ENCODE peak calls at places on chromosomes 3 and 15, in ten cellular contexts. J is Peyer's patch, G is fibroblast of lung, A is fibroblast of pulmonary artery, W is choroid plexus epithelial cell, P is IMR-90, K is AG04450, T is DND-41, N is upper lobe of left lung, Y is heart left ventricle. U is an unnamed sample.

GRCh38 chr3:38032328-38032865 is 3.0 kb upstream of the PLCD1 start:
- DNase-seq in N (no peak), K (no peak), Y (peak), J (peak), G (no peak), A (no peak), P (no peak), W (no peak), T (no peak), U (no peak)

GRCh38 chr3:171163724-171164465 is 137.4 kb upstream of the SLC2A2 start:
- DNase-seq in G (no peak), K (no peak), A (no peak), J (no peak), T (no peak), Y (no peak), P (no peak), W (no peak), N (no peak), U (no peak)

GRCh38 chr3:172156309-172156998 is 117.1 kb downstream of the FNDC3B start:
- DNase-seq in T (no peak), P (no peak), Y (no peak), G (no peak), J (no peak), N (no peak), W (no peak), A (no peak), K (no peak), U (no peak)

GRCh38 chr3:158110658-158111018 is 749 bp downstream of the RSRC1 start:
- DNase-seq in W (no peak), N (no peak), G (no peak), Y (no peak), P (no peak), A (no peak), T (no peak), K (no peak), J (no peak), U (no peak)

GRCh38 chr3:32910954-32911353 is 40.5 kb upstream of the CCR4 start:
- DNase-seq in Y (no peak), A (no peak), G (peak), K (no peak), P (no peak), W (peak), N (no peak), T (no peak), J (no peak), U (no peak)

GRCh38 chr15:70020229-70020628 is 77.5 kb downstream of the TLE3 start:
- DNase-seq in P (no peak), W (no peak), G (no peak), N (no peak), J (no peak), A (no peak), T (no peak), K (no peak), Y (no peak), U (no peak)

GRCh38 chr3:196688349-196688748 is 23.7 kb downstream of the CEP19 start:
- DNase-seq in K (peak), T (no peak), W (peak), Y (no peak), A (peak), G (peak), P (peak), N (peak), J (peak), U (no peak)

GRCh38 chr3:104291437-104291851 is 1075.3 kb upstream of the ALCAM start:
- DNase-seq in A (peak), G (peak), J (no peak), Y (no peak), P (no peak), K (no peak), W (peak), T (peak), N (no peak), U (peak)

GRCh38 chr3:25080461-25080860 is 347.6 kb upstream of the RARB start:
- DNase-seq in K (no peak), Y (no peak), T (no peak), W (peak), J (no peak), A (no peak), P (no peak), G (peak), N (no peak), U (no peak)

GRCh38 chr15:80942746-80943565 is 46.7 kb downstream of the MESD start:
- DNase-seq in Y (no peak), N (peak), T (no peak), A (no peak), P (peak), G (no peak), W (no peak), J (no peak), K (no peak), U (no peak)

GRCh38 chr15:52112203-52112750 is 298 bp downstream of the BCL2L10 start:
- DNase-seq in W (no peak), G (no peak), T (no peak), A (no peak), Y (peak), N (peak), P (no peak), J (peak), K (no peak), U (peak)

GRCh38 chr15:78345726-78346125 is 5.6 kb downstream of the CRABP1 start:
- DNase-seq in K (no peak), P (no peak), J (no peak), T (no peak), W (no peak), N (no peak), Y (no peak), A (no peak), G (no peak), U (no peak)

DNA sequence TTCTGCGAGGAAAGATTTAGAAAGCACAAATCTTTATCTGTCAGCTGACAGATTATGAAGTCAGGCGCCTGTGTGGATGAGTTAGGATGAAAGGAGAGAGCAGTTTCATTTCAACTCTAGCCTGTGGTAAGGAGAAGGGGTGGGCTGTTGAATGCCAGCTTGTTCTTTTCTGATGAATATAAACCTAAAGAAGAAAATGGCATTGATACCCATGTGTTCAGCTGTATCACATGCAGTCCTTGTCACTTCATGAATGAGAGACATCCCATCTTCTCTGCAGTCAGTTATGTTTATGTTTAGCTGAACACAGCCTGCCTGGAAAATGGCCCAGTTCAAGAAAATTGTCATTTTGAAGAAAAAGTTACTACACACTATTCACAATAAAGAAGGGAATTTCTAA is 345.7 kb upstream of the RBMS3 start:
- DNase-seq in P (no peak), T (no peak), W (no peak), J (no peak), N (no peak), A (no peak), Y (no peak), G (no peak), K (no peak), U (peak)
- TF ChIP-seq CTCF in P (no peak), T (no peak), W (no peak), J (no peak), N (no peak), A (no peak), Y (no peak), G (no peak), K (no peak), U (no peak)

DNA sequence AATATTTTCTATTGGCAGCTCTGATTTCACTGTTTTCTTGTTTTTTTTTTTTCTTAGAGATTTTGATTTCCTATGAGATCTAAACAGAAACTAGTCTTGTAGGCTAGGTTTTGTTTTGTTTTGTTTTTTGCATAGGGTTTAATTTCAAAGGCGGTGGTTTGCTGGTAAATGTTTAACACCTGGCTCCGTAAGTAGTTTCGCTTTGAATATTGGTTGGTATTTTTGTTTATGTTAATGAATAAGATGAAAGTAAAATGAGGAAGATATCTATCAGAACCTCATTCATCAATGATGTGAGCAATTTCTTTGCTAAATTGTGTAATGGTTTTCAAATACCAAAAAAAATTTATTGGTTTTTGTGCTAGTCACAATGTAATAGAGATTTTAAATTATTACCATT is 39.7 kb upstream of the TM4SF1 start:
- DNase-seq in N (no peak), W (no peak), G (no peak), T (no peak), P (no peak), J (no peak), A (no peak), K (no peak), Y (no peak), U (peak)
- H3K4me3 ChIP-seq in N (no peak), W (no peak), G (no peak), T (no peak), P (no peak), J (no peak), A (no peak), K (no peak), Y (no peak), U (no peak)

DNA sequence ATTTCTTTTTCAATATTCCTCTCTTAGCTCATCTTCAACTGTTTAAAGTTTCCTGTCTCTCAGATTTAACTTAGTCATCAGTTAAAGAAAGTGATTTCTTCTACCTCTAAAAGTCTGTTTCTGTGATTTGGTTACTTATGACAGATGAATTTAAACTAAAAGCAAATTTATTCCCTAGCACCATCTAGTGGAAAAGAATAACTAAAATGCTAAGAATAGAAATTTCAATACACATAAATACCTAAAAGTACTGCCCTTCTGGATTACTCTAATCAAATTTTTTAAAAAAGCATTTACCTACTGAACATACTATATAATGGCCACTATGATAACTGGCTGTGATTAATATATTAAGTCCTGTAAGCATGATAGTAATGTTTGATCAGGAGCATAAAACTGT is 14.0 kb upstream of the ZCWPW2 start:
- DNase-seq in W (peak), T (no peak), G (peak), J (no peak), A (peak), K (no peak), N (no peak), Y (no peak), P (peak), U (no peak)
- TF ChIP-seq CTCF in W (peak), T (no peak), G (no peak), J (no peak), A (peak), K (peak), N (no peak), Y (peak), P (peak), U (no peak)

GRCh38 chr15:31214864-31215489 is 111.7 kb upstream of the KLF13 start:
- DNase-seq in N (peak), K (no peak), T (no peak), G (peak), P (no peak), Y (peak), J (peak), A (peak), W (peak), U (no peak)
- H3K4me3 ChIP-seq in N (peak), K (no peak), T (peak), G (no peak), P (no peak), Y (peak), J (peak), A (peak), W (no peak), U (peak)